ENCODE peak calls at places on chromosomes 5 and 9, in five cellular contexts. One of them, this sample, is unnamed.
A peak's percentile ranks its signal among the peaks of the same experiment; 100 is the strongest.

GRCh38 chr5:73378070-73378469 is 70.5 kb downstream of the FOXD1 start:
- DNase-seq in stomach: no peak
- DNase-seq in GM12865: no peak
- DNase-seq in lower leg skin: no peak
- DNase-seq in endothelial cell: no peak
- DNase-seq in this sample: no peak

GRCh38 chr5:112070022-112070421 is 313.0 kb upstream of the NREP start:
- DNase-seq in stomach: no peak
- DNase-seq in GM12865: no peak
- DNase-seq in endothelial cell: no peak
- DNase-seq in lower leg skin: no peak
- DNase-seq in this sample: no peak

GRCh38 chr5:139659673-139660072 is 11.5 kb downstream of the CXXC5 start:
- DNase-seq in endothelial cell: peak; percentile 31
- DNase-seq in stomach: no peak
- DNase-seq in lower leg skin: no peak
- DNase-seq in GM12865: no peak
- DNase-seq in this sample: no peak

GRCh38 chr9:118618091-118618490 is 751.1 kb downstream of the BRINP1 start:
- DNase-seq in stomach: no peak
- DNase-seq in lower leg skin: no peak
- DNase-seq in endothelial cell: no peak
- DNase-seq in GM12865: no peak
- DNase-seq in this sample: no peak

GRCh38 chr9:130138791-130139190 is 33.4 kb upstream of the NCS1 start:
- DNase-seq in stomach: no peak
- DNase-seq in lower leg skin: no peak
- DNase-seq in GM12865: no peak
- DNase-seq in endothelial cell: no peak
- DNase-seq in this sample: no peak

GRCh38 chr5:16489322-16489791 is 23.8 kb upstream of the ZNF622 start:
- DNase-seq in GM12865: peak; percentile 26
- DNase-seq in stomach: no peak
- DNase-seq in endothelial cell: no peak
- DNase-seq in lower leg skin: no peak
- DNase-seq in this sample: no peak

GRCh38 chr5:135269828-135270545 is 129.0 kb downstream of the MACROH2A1 start:
- DNase-seq in GM12865: no peak
- DNase-seq in lower leg skin: no peak
- DNase-seq in endothelial cell: no peak
- DNase-seq in stomach: no peak
- DNase-seq in this sample: no peak

GRCh38 chr5:180922932-180923331 is 24.0 kb downstream of the BTNL8 start:
- DNase-seq in lower leg skin: no peak
- DNase-seq in endothelial cell: no peak
- DNase-seq in stomach: no peak
- DNase-seq in GM12865: no peak
- DNase-seq in this sample: no peak

GRCh38 chr9:129487658-129488483 is 133.0 kb downstream of the C9orf50 start:
- DNase-seq in GM12865: no peak
- DNase-seq in stomach: peak; percentile 49
- DNase-seq in lower leg skin: peak; percentile 92
- DNase-seq in endothelial cell: no peak
- DNase-seq in this sample: peak; percentile 42

GRCh38 chr5:116766470-116766947 is 191.9 kb upstream of the SEMA6A start:
- DNase-seq in stomach: no peak
- DNase-seq in endothelial cell: no peak
- DNase-seq in GM12865: peak; percentile 73
- DNase-seq in lower leg skin: no peak
- DNase-seq in this sample: no peak

GRCh38 chr9:18492612-18493011 is 18.7 kb downstream of the ADAMTSL1 start:
- DNase-seq in lower leg skin: no peak
- DNase-seq in stomach: no peak
- DNase-seq in endothelial cell: no peak
- DNase-seq in GM12865: no peak
- DNase-seq in this sample: no peak

GRCh38 chr5:31993182-31993961 is 180.7 kb downstream of the GOLPH3 start:
- DNase-seq in stomach: no peak
- DNase-seq in lower leg skin: no peak
- DNase-seq in endothelial cell: no peak
- DNase-seq in GM12865: peak; percentile 32
- DNase-seq in this sample: no peak

GRCh38 chr5:34899066-34899465 is 16.2 kb downstream of the RAD1 start:
- DNase-seq in endothelial cell: no peak
- DNase-seq in GM12865: no peak
- DNase-seq in stomach: no peak
- DNase-seq in lower leg skin: no peak
- DNase-seq in this sample: no peak

GRCh38 chr5:178436326-178436940 is 153.8 kb downstream of the COL23A1 start:
- DNase-seq in stomach: no peak
- DNase-seq in lower leg skin: peak; percentile 54
- DNase-seq in endothelial cell: no peak
- DNase-seq in GM12865: no peak
- DNase-seq in this sample: no peak

GRCh38 chr5:178439411-178440162 is 150.6 kb downstream of the COL23A1 start:
- DNase-seq in stomach: no peak
- DNase-seq in lower leg skin: peak; percentile 81
- DNase-seq in GM12865: no peak
- DNase-seq in endothelial cell: no peak
- DNase-seq in this sample: no peak

GRCh38 chr5:178440163-178440545 is 150.0 kb downstream of the COL23A1 start:
- DNase-seq in GM12865: no peak
- DNase-seq in endothelial cell: no peak
- DNase-seq in lower leg skin: peak; percentile 58
- DNase-seq in stomach: no peak
- DNase-seq in this sample: no peak

GRCh38 chr5:178437296-178438075 is 152.7 kb downstream of the COL23A1 start:
- DNase-seq in endothelial cell: no peak
- DNase-seq in GM12865: no peak
- DNase-seq in stomach: no peak
- DNase-seq in lower leg skin: peak; percentile 76
- DNase-seq in this sample: no peak

GRCh38 chr5:178438746-178439260 is 151.4 kb downstream of the COL23A1 start:
- DNase-seq in endothelial cell: no peak
- DNase-seq in stomach: no peak
- DNase-seq in GM12865: no peak
- DNase-seq in lower leg skin: peak; percentile 63
- DNase-seq in this sample: no peak
- TF ChIP-seq CTCF in endothelial cell: no peak
- TF ChIP-seq CTCF in stomach: no peak
- TF ChIP-seq CTCF in GM12865: no peak
- TF ChIP-seq CTCF in lower leg skin: no peak
- TF ChIP-seq CTCF in this sample: no peak

GRCh38 chr5:173287086-173287485 is 41.1 kb downstream of the STC2 start:
- DNase-seq in endothelial cell: no peak
- DNase-seq in GM12865: no peak
- DNase-seq in lower leg skin: no peak
- DNase-seq in stomach: no peak
- DNase-seq in this sample: no peak

GRCh38 chr5:173281910-173282309 is 46.3 kb downstream of the STC2 start:
- DNase-seq in stomach: no peak
- DNase-seq in lower leg skin: no peak
- DNase-seq in endothelial cell: peak; percentile 36
- DNase-seq in GM12865: no peak
- DNase-seq in this sample: no peak

GRCh38 chr5:173279166-173279565 is 44.2 kb upstream of the NKX2-5 start:
- DNase-seq in lower leg skin: no peak
- DNase-seq in GM12865: no peak
- DNase-seq in stomach: no peak
- DNase-seq in endothelial cell: no peak
- DNase-seq in this sample: no peak

GRCh38 chr5:173283318-173284288 is 44.6 kb downstream of the STC2 start:
- DNase-seq in stomach: peak; percentile 80
- DNase-seq in endothelial cell: peak; percentile 85
- DNase-seq in GM12865: peak; percentile 84
- DNase-seq in lower leg skin: peak; percentile 91
- DNase-seq in this sample: peak; percentile 71

DNA sequence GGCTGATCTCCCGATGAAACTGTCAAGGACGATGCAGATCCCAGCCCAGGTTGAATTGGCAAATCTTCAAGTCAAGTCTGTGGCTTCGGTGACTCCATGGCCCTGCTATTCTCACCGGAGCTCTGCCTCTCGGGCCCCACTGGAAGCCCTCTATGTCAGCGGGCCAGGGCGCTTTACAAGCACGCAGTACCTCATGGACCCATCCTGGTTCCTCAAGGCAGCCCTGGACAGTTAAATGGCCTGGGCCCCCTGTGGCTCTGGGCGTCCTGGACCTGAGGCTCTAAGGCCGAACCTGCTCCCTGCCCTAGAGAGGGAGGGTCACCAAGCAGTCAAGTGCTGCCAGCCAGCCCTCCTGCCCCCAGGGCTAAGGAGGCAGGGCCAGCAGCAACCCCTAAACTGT is 45.3 kb downstream of the STC2 start:
- DNase-seq in stomach: no peak
- DNase-seq in endothelial cell: no peak
- DNase-seq in lower leg skin: no peak
- DNase-seq in GM12865: no peak
- DNase-seq in this sample: no peak
- TF ChIP-seq CTCF in stomach: no peak
- TF ChIP-seq CTCF in endothelial cell: no peak
- TF ChIP-seq CTCF in lower leg skin: no peak
- TF ChIP-seq CTCF in GM12865: no peak
- TF ChIP-seq CTCF in this sample: no peak

GRCh38 chr9:109967651-109968331 is 187.8 kb downstream of the PALM2AKAP2 start:
- DNase-seq in endothelial cell: no peak
- DNase-seq in GM12865: peak; percentile 94
- DNase-seq in stomach: no peak
- DNase-seq in lower leg skin: no peak
- DNase-seq in this sample: no peak

GRCh38 chr9:109966643-109967368 is 186.8 kb downstream of the PALM2AKAP2 start:
- DNase-seq in endothelial cell: no peak
- DNase-seq in stomach: no peak
- DNase-seq in lower leg skin: no peak
- DNase-seq in GM12865: peak; percentile 83
- DNase-seq in this sample: no peak

GRCh38 chr9:109968332-109968657 is 188.3 kb downstream of the PALM2AKAP2 start:
- DNase-seq in GM12865: peak; percentile 85
- DNase-seq in stomach: no peak
- DNase-seq in lower leg skin: no peak
- DNase-seq in endothelial cell: no peak
- DNase-seq in this sample: no peak

GRCh38 chr9:109969559-109970237 is 189.7 kb downstream of the PALM2AKAP2 start:
- DNase-seq in GM12865: no peak
- DNase-seq in endothelial cell: peak; percentile 26
- DNase-seq in lower leg skin: no peak
- DNase-seq in stomach: no peak
- DNase-seq in this sample: no peak

DNA sequence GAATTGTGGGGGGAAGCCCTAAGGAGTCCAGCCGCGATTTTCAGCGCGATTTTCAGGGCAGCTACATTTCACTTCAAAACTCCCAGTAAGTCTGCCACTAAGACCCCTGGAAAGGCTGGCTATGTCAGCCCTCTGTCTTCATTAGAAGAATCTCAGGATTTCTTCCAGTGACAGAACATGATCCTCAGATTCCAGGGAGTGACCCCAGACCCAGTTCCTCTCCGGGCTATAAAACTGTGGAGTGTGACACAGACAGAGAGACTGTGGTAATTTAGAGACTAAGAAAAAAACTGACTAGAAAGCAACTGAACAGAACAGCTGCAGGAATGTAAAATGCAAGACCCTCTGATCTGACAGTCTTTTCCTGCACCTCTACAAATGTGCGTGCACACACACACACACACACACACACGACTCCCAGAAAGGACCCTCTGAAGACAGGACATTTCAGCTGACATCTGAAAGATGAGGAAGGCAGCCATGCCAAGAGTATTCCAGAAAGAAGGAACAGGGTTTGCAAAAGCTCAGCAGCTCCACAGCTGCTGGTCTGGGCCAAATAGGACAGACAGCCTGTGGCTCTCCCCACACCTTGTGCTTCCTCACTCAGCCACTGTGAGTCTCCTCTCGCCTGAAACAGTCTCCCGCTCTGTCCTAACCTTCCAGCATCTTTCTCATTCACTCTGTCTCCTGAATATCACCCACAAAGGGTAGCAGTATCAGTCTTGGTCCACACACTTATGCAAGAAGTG is 188.9 kb downstream of the PALM2AKAP2 start:
- DNase-seq in GM12865: peak; percentile 58
- DNase-seq in stomach: no peak
- DNase-seq in endothelial cell: peak; percentile 18
- DNase-seq in lower leg skin: no peak
- DNase-seq in this sample: no peak
- TF ChIP-seq CTCF in GM12865: peak; percentile 15
- TF ChIP-seq CTCF in stomach: no peak
- TF ChIP-seq CTCF in endothelial cell: no peak
- TF ChIP-seq CTCF in lower leg skin: no peak
- TF ChIP-seq CTCF in this sample: peak; percentile 29

GRCh38 chr5:158755971-158756370 is 343.7 kb downstream of the EBF1 start:
- DNase-seq in stomach: no peak
- DNase-seq in endothelial cell: no peak
- DNase-seq in lower leg skin: no peak
- DNase-seq in GM12865: no peak
- DNase-seq in this sample: no peak

GRCh38 chr5:158759276-158759675 is 340.4 kb downstream of the EBF1 start:
- DNase-seq in endothelial cell: no peak
- DNase-seq in stomach: no peak
- DNase-seq in lower leg skin: no peak
- DNase-seq in GM12865: no peak
- DNase-seq in this sample: no peak

GRCh38 chr5:158755221-158755620 is 344.5 kb downstream of the EBF1 start:
- DNase-seq in stomach: no peak
- DNase-seq in endothelial cell: no peak
- DNase-seq in lower leg skin: no peak
- DNase-seq in GM12865: no peak
- DNase-seq in this sample: no peak

GRCh38 chr5:158758666-158759065 is 341.1 kb downstream of the EBF1 start:
- DNase-seq in endothelial cell: no peak
- DNase-seq in GM12865: no peak
- DNase-seq in lower leg skin: no peak
- DNase-seq in stomach: no peak
- DNase-seq in this sample: no peak

DNA sequence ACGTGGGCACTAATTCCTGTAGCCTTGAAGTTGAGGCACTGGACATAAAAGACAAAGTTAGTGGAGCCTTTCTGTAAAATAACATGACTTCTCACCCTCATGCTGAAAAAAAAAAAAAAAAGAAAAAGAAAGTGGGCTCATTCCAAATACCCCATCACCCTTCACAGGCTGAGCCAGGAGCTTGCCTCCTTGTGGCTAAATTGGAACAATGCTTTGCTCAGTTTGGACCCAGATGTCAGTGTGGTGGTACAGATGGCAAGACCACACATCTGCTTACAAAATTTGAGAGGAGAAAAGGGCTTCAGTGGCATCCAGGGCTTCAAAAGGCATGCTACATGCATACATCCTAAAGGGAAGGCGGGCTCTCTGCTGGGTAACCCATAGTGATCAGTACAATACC is 342.8 kb downstream of the EBF1 start:
- DNase-seq in lower leg skin: no peak
- DNase-seq in stomach: no peak
- DNase-seq in endothelial cell: no peak
- DNase-seq in GM12865: no peak
- DNase-seq in this sample: no peak
- TF ChIP-seq CTCF in lower leg skin: no peak
- TF ChIP-seq CTCF in stomach: no peak
- TF ChIP-seq CTCF in endothelial cell: no peak
- TF ChIP-seq CTCF in GM12865: peak; percentile 2
- TF ChIP-seq CTCF in this sample: peak; percentile 28